ENCODE peak calls at places on chromosomes 5 and 9, in seven cellular contexts. H is PC-9; R is kidney; G is CD4-positive, alpha-beta memory T cell; E is hippocampal formation; T is AML-193; D is anterior cingulate cortex. K is an unnamed sample.

GRCh38 chr5:133675376-133676154 is 63.2 kb upstream of the FSTL4 start:
- DNase-seq in D (no peak), E (no peak), G (no peak), H (no peak), T (no peak), R (no peak), K (no peak)

GRCh38 chr5:175840050-175840841 is 31.1 kb upstream of the CPLX2 start:
- DNase-seq in R (no peak), T (peak; percentile 8), G (peak; percentile 34), D (no peak), H (no peak), E (no peak), K (no peak)

GRCh38 chr5:4584982-4585381 is 555.1 kb upstream of the ADAMTS16 start:
- DNase-seq in H (no peak), D (no peak), R (no peak), E (no peak), G (no peak), T (no peak), K (no peak)

GRCh38 chr9:86201474-86202337 is 57.8 kb downstream of the C9orf153 start:
- DNase-seq in G (no peak), T (no peak), H (no peak), E (no peak), R (no peak), D (no peak), K (no peak)

GRCh38 chr5:92637960-92638359 is 943.1 kb downstream of the NR2F1-AS1 start:
- DNase-seq in H (no peak), G (no peak), T (no peak), R (no peak), E (no peak), D (no peak), K (no peak)

GRCh38 chr5:137370096-137370495 is 129.0 kb downstream of the SPOCK1 start:
- DNase-seq in H (peak; percentile 23), R (no peak), D (no peak), T (no peak), G (no peak), E (no peak), K (no peak)

GRCh38 chr9:9998491-9999287 is 614.1 kb downstream of the PTPRD start:
- DNase-seq in D (no peak), R (no peak), T (peak; percentile 58), G (no peak), E (no peak), H (no peak), K (no peak)

GRCh38 chr9:4126184-4126865 is 173.5 kb downstream of the GLIS3 start:
- DNase-seq in H (no peak), D (no peak), G (no peak), T (no peak), R (no peak), E (no peak), K (no peak)

GRCh38 chr9:98271479-98271878 is 16.0 kb upstream of the TBC1D2 start:
- DNase-seq in R (no peak), E (no peak), H (no peak), D (no peak), T (no peak), G (no peak), K (no peak)

GRCh38 chr5:134945041-134945440 is 22.7 kb upstream of the CATSPER3 start:
- DNase-seq in T (no peak), E (no peak), D (no peak), R (no peak), H (no peak), G (no peak), K (no peak)

GRCh38 chr9:96009690-96010477 is 134.4 kb downstream of the ERCC6L2 start:
- DNase-seq in D (no peak), H (no peak), T (no peak), G (peak; percentile 67), E (no peak), R (no peak), K (no peak)

GRCh38 chr5:10406636-10407035 is 35.0 kb upstream of the ROPN1L start:
- DNase-seq in G (no peak), D (no peak), T (no peak), E (no peak), R (no peak), H (no peak), K (no peak)

GRCh38 chr9:107782381-107782780 is 292.8 kb upstream of the KLF4 start:
- DNase-seq in H (no peak), G (no peak), R (no peak), T (no peak), E (no peak), D (no peak), K (no peak)

GRCh38 chr9:96612105-96612965 is 7.3 kb downstream of the CDC14B start:
- DNase-seq in D (peak; percentile 86), G (no peak), E (peak; percentile 95), R (no peak), H (peak; percentile 49), T (no peak), K (no peak)

GRCh38 chr5:77423022-77423750 is 68.9 kb downstream of the WDR41 start:
- DNase-seq in T (no peak), R (no peak), H (no peak), G (no peak), D (no peak), E (no peak), K (no peak)

GRCh38 chr5:55151923-55152842 is 7.8 kb upstream of the GPX8 start:
- DNase-seq in H (no peak), E (no peak), D (no peak), T (no peak), R (no peak), G (no peak), K (no peak)

GRCh38 chr5:135609981-135610380 is 31.2 kb upstream of the CXCL14 start:
- DNase-seq in E (no peak), D (no peak), H (no peak), G (no peak), T (no peak), R (no peak), K (no peak)

GRCh38 chr5:126888180-126888579 is 111.2 kb downstream of the LMNB1 start:
- DNase-seq in G (no peak), E (no peak), H (no peak), T (no peak), R (no peak), D (no peak), K (no peak)

GRCh38 chr5:139952464-139953070 is 90.5 kb downstream of the NRG2 start:
- DNase-seq in R (no peak), G (no peak), E (no peak), H (no peak), T (no peak), D (no peak), K (no peak)

GRCh38 chr5:133140311-133140710 is 88.5 kb downstream of the HSPA4 start:
- DNase-seq in T (no peak), E (no peak), D (no peak), R (no peak), G (no peak), H (no peak), K (no peak)

GRCh38 chr5:1726956-1727355 is 72.7 kb downstream of the MRPL36 start:
- DNase-seq in D (no peak), H (peak; percentile 1), R (peak; percentile 45), T (no peak), E (no peak), G (no peak), K (no peak)

GRCh38 chr5:8981016-8981415 is 564.9 kb downstream of the SEMA5A start:
- DNase-seq in D (no peak), G (no peak), H (no peak), E (no peak), T (no peak), R (no peak), K (no peak)

GRCh38 chr5:65151632-65152031 is 330.1 kb downstream of the ADAMTS6 start:
- DNase-seq in R (no peak), H (no peak), G (no peak), D (no peak), E (no peak), T (no peak), K (no peak)

GRCh38 chr5:28344803-28345433 is 1306.5 kb upstream of the CDH9 start:
- DNase-seq in H (no peak), T (peak; percentile 56), E (no peak), G (no peak), R (no peak), D (no peak), K (no peak)